ENCODE peak calls at places on chromosomes 7 and 10, in ten cellular contexts. R is AG09309, Q is ovary, U is cardiac muscle cell, Z is IMR-90, D is breast epithelium, H is bronchial epithelial cell, X is GM20000, J is endodermal cell, O is SK-N-SH. P is an unnamed sample.

GRCh38 chr7:18347170-18347569 is 148.4 kb upstream of the HDAC9 start:
- DNase-seq in R (no peak), Q (no peak), U (no peak), Z (no peak), D (no peak), H (no peak), X (no peak), J (no peak), O (no peak), P (no peak)

GRCh38 chr7:112157072-112157471 is 49.1 kb downstream of the DOCK4 start:
- DNase-seq in R (peak), Q (no peak), U (peak), Z (peak), D (no peak), H (peak), X (no peak), J (no peak), O (no peak), P (no peak)

GRCh38 chr10:22321156-22321711 is 335 bp downstream of the BMI1 start:
- DNase-seq in R (no peak), Q (peak), U (peak), Z (peak), D (no peak), H (peak), X (peak), J (peak), O (peak), P (no peak)

GRCh38 chr10:77361846-77362245 is 275.8 kb downstream of the KCNMA1 start:
- DNase-seq in R (no peak), Q (no peak), U (no peak), Z (no peak), D (no peak), H (no peak), X (no peak), J (no peak), O (no peak), P (no peak)

GRCh38 chr10:31761156-31761555 is 167.5 kb downstream of the ARHGAP12 start:
- DNase-seq in R (peak), Q (no peak), U (no peak), Z (no peak), D (no peak), H (no peak), X (no peak), J (no peak), O (no peak), P (no peak)

GRCh38 chr7:41910916-41911315 is 208.0 kb upstream of the INHBA start:
- DNase-seq in R (no peak), Q (no peak), U (no peak), Z (peak), D (no peak), H (no peak), X (no peak), J (no peak), O (no peak), P (no peak)

GRCh38 chr10:54441286-54441685 is 359.7 kb downstream of the PCDH15 start:
- DNase-seq in R (no peak), Q (no peak), U (no peak), Z (no peak), D (no peak), H (no peak), X (no peak), J (no peak), O (no peak), P (no peak)

GRCh38 chr7:138889982-138890381 is 91.2 kb downstream of the KIAA1549 start:
- DNase-seq in R (no peak), Q (no peak), U (no peak), Z (no peak), D (no peak), H (no peak), X (no peak), J (no peak), O (no peak), P (no peak)

GRCh38 chr10:92125169-92125543 is 165.7 kb downstream of the CPEB3 start:
- DNase-seq in R (no peak), Q (no peak), U (peak), Z (no peak), D (no peak), H (no peak), X (no peak), J (no peak), O (no peak), P (no peak)

GRCh38 chr7:147079083-147079482 is 962.5 kb downstream of the CNTNAP2 start:
- DNase-seq in R (no peak), Q (no peak), U (no peak), Z (no peak), D (no peak), H (no peak), X (no peak), J (no peak), O (no peak), P (no peak)
- TF ChIP-seq CTCF in R (no peak), Q (no peak), U (no peak), Z (no peak), D (no peak), H (no peak), X (no peak), J (peak), O (peak), P (no peak)

GRCh38 chr10:44976352-44977198 is 2.0 kb downstream of the DEPP1 start:
- DNase-seq in R (no peak), Q (no peak), U (peak), Z (no peak), D (no peak), H (no peak), X (no peak), J (no peak), O (no peak), P (no peak)
- TF ChIP-seq CTCF in R (no peak), Q (no peak), U (no peak), Z (no peak), D (no peak), H (no peak), X (no peak), J (no peak), O (no peak), P (no peak)

DNA sequence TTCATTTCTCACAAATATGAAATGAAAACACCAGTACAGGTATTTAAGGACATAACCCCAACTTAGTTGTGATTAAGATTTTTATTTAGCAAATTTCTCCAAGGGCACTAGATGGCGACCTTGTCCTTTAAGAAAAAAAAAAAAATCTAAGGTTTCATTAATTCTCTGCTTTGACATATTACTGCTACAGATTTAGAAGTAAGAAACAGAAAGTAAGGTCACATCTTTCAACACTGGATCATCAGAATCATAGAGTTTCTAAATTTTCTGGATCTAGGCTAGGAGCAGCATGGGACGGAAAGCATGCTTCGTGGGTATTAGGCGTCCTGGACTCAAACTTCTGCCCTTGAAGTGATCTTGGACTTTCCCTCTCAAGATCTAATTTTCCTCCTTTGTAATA is 85.5 kb upstream of the PRKG1 start:
- DNase-seq in R (no peak), Q (no peak), U (peak), Z (peak), D (no peak), H (peak), X (peak), J (no peak), O (peak), P (no peak)
- TF ChIP-seq CTCF in R (peak), Q (peak), U (peak), Z (peak), D (no peak), H (peak), X (no peak), J (peak), O (peak), P (peak)

GRCh38 chr7:159192013-159192412 is 47.3 kb upstream of the VIPR2 start:
- DNase-seq in R (no peak), Q (no peak), U (no peak), Z (no peak), D (no peak), H (no peak), X (no peak), J (no peak), O (no peak), P (no peak)
- TF ChIP-seq CTCF in R (no peak), Q (no peak), U (no peak), Z (no peak), D (no peak), H (no peak), X (no peak), J (no peak), O (no peak), P (no peak)